ENCODE peak calls at places on chromosomes 2 and 18, in nine cellular contexts. One of them, this sample, is unnamed.

GRCh38 chr2:10252202-10252601 is 50.5 kb upstream of the HPCAL1 start:
- DNase-seq in left ventricle myocardium inferior: no peak
- DNase-seq in right lobe of liver: no peak
- DNase-seq in GM23248: no peak
- DNase-seq in MM.1S: no peak
- DNase-seq in uterus: no peak
- DNase-seq in AG04450: no peak
- DNase-seq in astrocyte of the spinal cord: no peak
- DNase-seq in choroid plexus epithelial cell: no peak
- DNase-seq in this sample: no peak

GRCh38 chr2:218621007-218621406 is 13.3 kb downstream of the PLCD4 start:
- DNase-seq in left ventricle myocardium inferior: no peak
- DNase-seq in right lobe of liver: no peak
- DNase-seq in GM23248: no peak
- DNase-seq in MM.1S: no peak
- DNase-seq in uterus: no peak
- DNase-seq in AG04450: no peak
- DNase-seq in astrocyte of the spinal cord: no peak
- DNase-seq in choroid plexus epithelial cell: no peak
- DNase-seq in this sample: no peak

GRCh38 chr2:17822452-17823117 is 6.3 kb downstream of the MSGN1 start:
- DNase-seq in left ventricle myocardium inferior: no peak
- DNase-seq in right lobe of liver: no peak
- DNase-seq in GM23248: no peak
- DNase-seq in MM.1S: no peak
- DNase-seq in uterus: no peak
- DNase-seq in AG04450: no peak
- DNase-seq in astrocyte of the spinal cord: no peak
- DNase-seq in choroid plexus epithelial cell: no peak
- DNase-seq in this sample: no peak

GRCh38 chr18:13163167-13163927 is 55.2 kb upstream of the LDLRAD4 start:
- DNase-seq in left ventricle myocardium inferior: no peak
- DNase-seq in right lobe of liver: no peak
- DNase-seq in GM23248: peak
- DNase-seq in MM.1S: no peak
- DNase-seq in uterus: no peak
- DNase-seq in AG04450: no peak
- DNase-seq in astrocyte of the spinal cord: peak
- DNase-seq in choroid plexus epithelial cell: peak
- DNase-seq in this sample: no peak

GRCh38 chr2:233444501-233444900 is 90.2 kb downstream of the DGKD start:
- DNase-seq in left ventricle myocardium inferior: no peak
- DNase-seq in right lobe of liver: peak
- DNase-seq in GM23248: no peak
- DNase-seq in MM.1S: no peak
- DNase-seq in uterus: no peak
- DNase-seq in AG04450: no peak
- DNase-seq in astrocyte of the spinal cord: no peak
- DNase-seq in choroid plexus epithelial cell: no peak
- DNase-seq in this sample: no peak

GRCh38 chr2:190468814-190469569 is 60.8 kb downstream of the MFSD6 start:
- DNase-seq in left ventricle myocardium inferior: peak
- DNase-seq in right lobe of liver: no peak
- DNase-seq in GM23248: peak
- DNase-seq in MM.1S: no peak
- DNase-seq in uterus: peak
- DNase-seq in AG04450: peak
- DNase-seq in astrocyte of the spinal cord: peak
- DNase-seq in choroid plexus epithelial cell: peak
- DNase-seq in this sample: peak

GRCh38 chr2:98282109-98282508 is 64.1 kb upstream of the CNGA3 start:
- DNase-seq in left ventricle myocardium inferior: no peak
- DNase-seq in right lobe of liver: no peak
- DNase-seq in GM23248: peak
- DNase-seq in MM.1S: no peak
- DNase-seq in uterus: no peak
- DNase-seq in AG04450: no peak
- DNase-seq in astrocyte of the spinal cord: peak
- DNase-seq in choroid plexus epithelial cell: no peak
- DNase-seq in this sample: no peak

GRCh38 chr2:71945133-71945959 is 202.3 kb downstream of the CYP26B1 start:
- DNase-seq in left ventricle myocardium inferior: no peak
- DNase-seq in right lobe of liver: no peak
- DNase-seq in GM23248: no peak
- DNase-seq in MM.1S: no peak
- DNase-seq in uterus: no peak
- DNase-seq in AG04450: no peak
- DNase-seq in astrocyte of the spinal cord: no peak
- DNase-seq in choroid plexus epithelial cell: no peak
- DNase-seq in this sample: no peak

GRCh38 chr2:86788881-86789686 is 1.6 kb downstream of the CD8A start:
- DNase-seq in left ventricle myocardium inferior: no peak
- DNase-seq in right lobe of liver: no peak
- DNase-seq in GM23248: peak
- DNase-seq in MM.1S: no peak
- DNase-seq in uterus: no peak
- DNase-seq in AG04450: no peak
- DNase-seq in astrocyte of the spinal cord: no peak
- DNase-seq in choroid plexus epithelial cell: no peak
- DNase-seq in this sample: no peak
- H3K4me3 ChIP-seq in left ventricle myocardium inferior: peak
- H3K4me3 ChIP-seq in right lobe of liver: no peak
- H3K4me3 ChIP-seq in GM23248: no peak
- H3K4me3 ChIP-seq in MM.1S: no peak
- H3K4me3 ChIP-seq in uterus: no peak
- H3K4me3 ChIP-seq in AG04450: no peak
- H3K4me3 ChIP-seq in astrocyte of the spinal cord: no peak
- H3K4me3 ChIP-seq in choroid plexus epithelial cell: no peak
- H3K4me3 ChIP-seq in this sample: no peak

GRCh38 chr18:62988467-62988866 is 273.1 kb downstream of the PHLPP1 start:
- DNase-seq in left ventricle myocardium inferior: no peak
- DNase-seq in right lobe of liver: no peak
- DNase-seq in GM23248: no peak
- DNase-seq in MM.1S: no peak
- DNase-seq in uterus: no peak
- DNase-seq in AG04450: no peak
- DNase-seq in astrocyte of the spinal cord: no peak
- DNase-seq in choroid plexus epithelial cell: no peak
- DNase-seq in this sample: no peak

GRCh38 chr18:62987859-62988258 is 272.5 kb downstream of the PHLPP1 start:
- DNase-seq in left ventricle myocardium inferior: no peak
- DNase-seq in right lobe of liver: no peak
- DNase-seq in GM23248: no peak
- DNase-seq in MM.1S: no peak
- DNase-seq in uterus: no peak
- DNase-seq in AG04450: no peak
- DNase-seq in astrocyte of the spinal cord: no peak
- DNase-seq in choroid plexus epithelial cell: no peak
- DNase-seq in this sample: no peak

GRCh38 chr18:62989195-62989594 is 273.9 kb downstream of the PHLPP1 start:
- DNase-seq in left ventricle myocardium inferior: no peak
- DNase-seq in right lobe of liver: no peak
- DNase-seq in GM23248: no peak
- DNase-seq in MM.1S: no peak
- DNase-seq in uterus: no peak
- DNase-seq in AG04450: no peak
- DNase-seq in astrocyte of the spinal cord: no peak
- DNase-seq in choroid plexus epithelial cell: no peak
- DNase-seq in this sample: no peak

GRCh38 chr18:62986490-62986889 is 271.1 kb downstream of the PHLPP1 start:
- DNase-seq in left ventricle myocardium inferior: no peak
- DNase-seq in right lobe of liver: no peak
- DNase-seq in GM23248: no peak
- DNase-seq in MM.1S: no peak
- DNase-seq in uterus: no peak
- DNase-seq in AG04450: no peak
- DNase-seq in astrocyte of the spinal cord: no peak
- DNase-seq in choroid plexus epithelial cell: no peak
- DNase-seq in this sample: no peak

DNA sequence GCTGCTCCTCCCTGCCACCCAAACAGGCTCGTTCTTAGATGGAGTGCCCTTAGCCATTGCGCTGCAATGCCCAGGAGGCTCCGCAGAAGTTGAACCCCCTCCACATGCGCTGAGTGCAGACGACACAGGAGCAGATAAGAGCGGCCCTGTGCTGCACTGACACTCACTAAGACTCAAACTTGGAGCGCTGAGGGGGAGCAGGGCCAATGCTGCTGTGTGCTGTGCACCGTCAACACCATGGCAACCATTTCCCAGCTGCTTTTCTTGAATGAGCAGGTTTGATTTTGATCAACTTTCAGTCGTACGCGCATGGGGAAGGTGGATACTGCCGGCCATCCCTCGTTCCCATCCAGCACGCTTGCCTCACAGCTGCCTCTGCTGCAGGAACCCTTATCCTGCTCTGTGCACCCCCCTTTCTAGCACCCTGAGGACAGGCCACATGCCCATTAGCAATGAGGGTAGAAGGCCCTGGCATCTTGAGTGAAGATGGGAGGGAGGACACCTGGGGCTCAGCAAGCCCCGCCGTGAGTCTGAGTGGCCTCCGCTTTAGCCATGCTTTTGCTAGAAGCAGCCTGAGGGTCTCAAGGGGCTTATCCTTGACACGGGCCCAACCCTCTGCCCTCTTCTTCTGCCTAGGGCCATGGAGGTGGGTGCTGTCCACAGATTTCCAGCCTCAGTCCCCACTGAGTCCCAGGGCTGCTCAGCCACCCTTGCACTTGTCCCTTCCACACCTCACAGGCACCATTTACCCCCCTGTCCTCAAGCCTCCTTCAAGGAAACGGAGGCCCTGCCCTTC is 271.9 kb downstream of the PHLPP1 start:
- DNase-seq in left ventricle myocardium inferior: no peak
- DNase-seq in right lobe of liver: no peak
- DNase-seq in GM23248: no peak
- DNase-seq in MM.1S: no peak
- DNase-seq in uterus: no peak
- DNase-seq in AG04450: no peak
- DNase-seq in astrocyte of the spinal cord: no peak
- DNase-seq in choroid plexus epithelial cell: no peak
- DNase-seq in this sample: no peak
- H3K4me3 ChIP-seq in left ventricle myocardium inferior: no peak
- H3K4me3 ChIP-seq in right lobe of liver: no peak
- H3K4me3 ChIP-seq in GM23248: no peak
- H3K4me3 ChIP-seq in MM.1S: no peak
- H3K4me3 ChIP-seq in uterus: no peak
- H3K4me3 ChIP-seq in AG04450: no peak
- H3K4me3 ChIP-seq in astrocyte of the spinal cord: no peak
- H3K4me3 ChIP-seq in choroid plexus epithelial cell: no peak
- H3K4me3 ChIP-seq in this sample: no peak

GRCh38 chr18:31720867-31721266 is 36.5 kb upstream of the B4GALT6 start:
- DNase-seq in left ventricle myocardium inferior: no peak
- DNase-seq in right lobe of liver: no peak
- DNase-seq in GM23248: peak
- DNase-seq in MM.1S: no peak
- DNase-seq in uterus: no peak
- DNase-seq in AG04450: no peak
- DNase-seq in astrocyte of the spinal cord: no peak
- DNase-seq in choroid plexus epithelial cell: peak
- DNase-seq in this sample: no peak

GRCh38 chr18:31721596-31721995 is 37.2 kb upstream of the B4GALT6 start:
- DNase-seq in left ventricle myocardium inferior: no peak
- DNase-seq in right lobe of liver: no peak
- DNase-seq in GM23248: no peak
- DNase-seq in MM.1S: no peak
- DNase-seq in uterus: no peak
- DNase-seq in AG04450: no peak
- DNase-seq in astrocyte of the spinal cord: no peak
- DNase-seq in choroid plexus epithelial cell: no peak
- DNase-seq in this sample: no peak

GRCh38 chr18:31722369-31722957 is 38.1 kb upstream of the B4GALT6 start:
- DNase-seq in left ventricle myocardium inferior: peak
- DNase-seq in right lobe of liver: peak
- DNase-seq in GM23248: peak
- DNase-seq in MM.1S: peak
- DNase-seq in uterus: peak
- DNase-seq in AG04450: peak
- DNase-seq in astrocyte of the spinal cord: peak
- DNase-seq in choroid plexus epithelial cell: peak
- DNase-seq in this sample: peak

GRCh38 chr18:31723998-31724711 is 36.5 kb downstream of the SLC25A52 start:
- DNase-seq in left ventricle myocardium inferior: peak
- DNase-seq in right lobe of liver: peak
- DNase-seq in GM23248: peak
- DNase-seq in MM.1S: no peak
- DNase-seq in uterus: peak
- DNase-seq in AG04450: no peak
- DNase-seq in astrocyte of the spinal cord: peak
- DNase-seq in choroid plexus epithelial cell: peak
- DNase-seq in this sample: no peak

DNA sequence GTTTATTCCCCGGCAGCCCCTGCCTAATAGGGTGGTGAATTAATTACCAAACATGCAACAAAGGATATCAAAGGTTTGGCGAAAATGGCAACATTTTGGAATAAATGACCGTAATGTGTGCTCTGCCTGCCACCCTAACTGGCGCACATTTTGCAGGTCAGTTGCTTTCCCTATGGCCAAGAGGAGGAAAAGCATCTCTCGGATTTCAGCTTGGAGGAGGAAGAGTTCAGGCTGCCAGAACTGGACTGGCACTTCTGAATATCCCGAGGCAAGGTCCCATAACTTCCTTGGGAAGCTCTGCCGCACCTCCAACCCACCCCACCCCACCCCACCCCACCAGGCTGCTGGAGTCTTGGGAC is 37.1 kb downstream of the SLC25A52 start:
- DNase-seq in left ventricle myocardium inferior: no peak
- DNase-seq in right lobe of liver: no peak
- DNase-seq in GM23248: no peak
- DNase-seq in MM.1S: no peak
- DNase-seq in uterus: no peak
- DNase-seq in AG04450: no peak
- DNase-seq in astrocyte of the spinal cord: no peak
- DNase-seq in choroid plexus epithelial cell: no peak
- DNase-seq in this sample: no peak
- H3K4me3 ChIP-seq in left ventricle myocardium inferior: peak
- H3K4me3 ChIP-seq in right lobe of liver: peak
- H3K4me3 ChIP-seq in GM23248: peak
- H3K4me3 ChIP-seq in MM.1S: no peak
- H3K4me3 ChIP-seq in uterus: peak
- H3K4me3 ChIP-seq in AG04450: no peak
- H3K4me3 ChIP-seq in astrocyte of the spinal cord: no peak
- H3K4me3 ChIP-seq in choroid plexus epithelial cell: no peak
- H3K4me3 ChIP-seq in this sample: no peak

DNA sequence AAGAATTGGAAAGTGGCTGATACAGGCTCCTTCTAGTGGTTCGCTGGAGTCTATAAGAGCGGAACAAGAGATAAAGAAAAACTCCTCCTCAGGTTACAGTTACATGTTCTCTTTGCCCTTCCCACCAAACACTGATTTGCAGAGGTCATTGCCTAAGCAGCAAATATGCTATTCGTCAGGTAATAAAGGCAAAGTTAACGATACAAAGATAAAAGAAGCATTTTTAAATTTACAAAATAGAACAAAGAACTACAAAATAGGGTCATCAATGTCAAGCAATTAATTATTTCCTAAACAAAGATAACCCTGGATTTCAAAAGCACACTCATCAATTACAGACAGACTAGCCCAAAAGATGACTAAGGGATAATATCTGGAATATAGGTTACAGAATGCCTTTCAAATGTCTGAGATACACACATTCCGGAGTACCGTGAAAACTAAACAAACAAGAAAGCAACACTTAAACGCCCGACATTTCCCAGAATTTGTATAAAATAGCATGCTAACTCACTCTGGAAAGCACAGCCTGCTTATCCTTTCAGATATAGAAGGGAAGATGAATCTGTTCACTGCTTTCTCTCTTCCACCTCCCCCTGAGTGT is 186.4 kb downstream of the MREG start:
- DNase-seq in left ventricle myocardium inferior: no peak
- DNase-seq in right lobe of liver: no peak
- DNase-seq in GM23248: peak
- DNase-seq in MM.1S: no peak
- DNase-seq in uterus: no peak
- DNase-seq in AG04450: no peak
- DNase-seq in astrocyte of the spinal cord: no peak
- DNase-seq in choroid plexus epithelial cell: peak
- DNase-seq in this sample: no peak
- H3K4me3 ChIP-seq in left ventricle myocardium inferior: no peak
- H3K4me3 ChIP-seq in right lobe of liver: no peak
- H3K4me3 ChIP-seq in GM23248: peak
- H3K4me3 ChIP-seq in MM.1S: no peak
- H3K4me3 ChIP-seq in uterus: no peak
- H3K4me3 ChIP-seq in AG04450: no peak
- H3K4me3 ChIP-seq in astrocyte of the spinal cord: no peak
- H3K4me3 ChIP-seq in choroid plexus epithelial cell: peak
- H3K4me3 ChIP-seq in this sample: no peak

This sample was measured in Jurkat, Clone E6-1.